ENCODE peak calls at places on chromosomes 3 and 15, in five cellular contexts. A is WERI-Rb-1, E is heart left ventricle, K is psoas muscle, L is pancreas. F is an unnamed sample.

GRCh38 chr3:101216710-101217457 is 103.5 kb downstream of the IMPG2 start:
- DNase-seq in L (no peak), A (no peak), E (peak; percentile 64), K (peak; percentile 78), F (no peak)

GRCh38 chr15:88256261-88257230 is at the start of gene NTRK3:
- DNase-seq in E (no peak), L (no peak), A (no peak), K (no peak), F (peak; percentile 71)

GRCh38 chr3:33007776-33008175 is 56.3 kb downstream of the CCR4 start:
- DNase-seq in A (no peak), E (no peak), L (no peak), K (no peak), F (no peak)

GRCh38 chr3:49839193-49839809 is 17.1 kb downstream of the TRAIP start:
- DNase-seq in K (peak; percentile 90), A (peak; percentile 71), E (peak; percentile 80), L (peak; percentile 75), F (peak; percentile 83)

GRCh38 chr3:16331319-16331883 is 66.4 kb downstream of the OXNAD1 start:
- DNase-seq in A (no peak), E (no peak), L (no peak), K (no peak), F (no peak)

GRCh38 chr3:21326704-21327103 is 424.3 kb downstream of the ZNF385D start:
- DNase-seq in K (no peak), L (no peak), A (no peak), E (no peak), F (no peak)

GRCh38 chr3:128378631-128379347 is 87.9 kb downstream of the DNAJB8 start:
- DNase-seq in A (no peak), L (peak; percentile 44), K (peak; percentile 86), E (peak; percentile 70), F (no peak)

GRCh38 chr3:63945558-63946096 is 33.4 kb upstream of the SCAANT1 start:
- DNase-seq in L (no peak), E (no peak), A (no peak), K (no peak), F (no peak)

GRCh38 chr3:45131201-45131600 is 15.0 kb downstream of the CDCP1 start:
- DNase-seq in A (no peak), E (no peak), K (no peak), L (no peak), F (no peak)

GRCh38 chr3:25604107-25604805 is 60.5 kb downstream of the TOP2B start:
- DNase-seq in K (no peak), A (no peak), E (no peak), L (no peak), F (no peak)

GRCh38 chr3:123595396-123595795 is 10.5 kb upstream of the HACD2 start:
- DNase-seq in L (no peak), A (no peak), E (no peak), K (no peak), F (no peak)

GRCh38 chr3:177499779-177500423 is 302.6 kb upstream of the TBL1XR1 start:
- DNase-seq in K (no peak), E (no peak), A (no peak), L (no peak), F (no peak)

GRCh38 chr15:48459571-48460461 is 128.6 kb downstream of the DUT start:
- DNase-seq in A (no peak), L (no peak), E (no peak), K (no peak), F (no peak)

GRCh38 chr3:127610105-127610504 is 11.9 kb downstream of the MCM2 start:
- DNase-seq in E (no peak), K (peak; percentile 4), A (no peak), L (no peak), F (no peak)

GRCh38 chr15:101264011-101264410 is 12.2 kb upstream of the CHSY1 start:
- DNase-seq in A (no peak), E (no peak), K (no peak), L (no peak), F (no peak)

GRCh38 chr3:171049831-171050444 is 23.4 kb upstream of the SLC2A2 start:
- DNase-seq in A (peak; percentile 70), L (peak; percentile 73), K (no peak), E (peak; percentile 40), F (peak; percentile 56)

GRCh38 chr15:66524801-66525200 is 19.7 kb downstream of the ZWILCH start:
- DNase-seq in E (no peak), A (no peak), L (no peak), K (no peak), F (no peak)

GRCh38 chr15:92332125-92332899 is 61.4 kb upstream of the ST8SIA2 start:
- DNase-seq in A (no peak), K (no peak), L (no peak), E (no peak), F (no peak)

GRCh38 chr3:100536093-100536492 is 43.7 kb downstream of the TMEM45A start:
- DNase-seq in L (no peak), E (no peak), K (no peak), A (no peak), F (no peak)

GRCh38 chr3:181541414-181541813 is 170.3 kb upstream of the SOX2 start:
- DNase-seq in L (no peak), A (no peak), E (no peak), K (no peak), F (no peak)

GRCh38 chr3:100068758-100069345 is 45.4 kb downstream of the FILIP1L start:
- DNase-seq in E (peak; percentile 81), K (peak; percentile 88), L (peak; percentile 72), A (peak; percentile 87), F (peak; percentile 85)

GRCh38 chr3:153173758-153174516 is 11.9 kb downstream of the RAP2B start:
- DNase-seq in K (no peak), L (no peak), E (no peak), A (peak; percentile 27), F (no peak)

GRCh38 chr15:101451192-101451799 is 38.2 kb downstream of the PCSK6 start:
- DNase-seq in K (peak; percentile 79), A (no peak), L (no peak), E (peak; percentile 80), F (peak; percentile 53)

GRCh38 chr3:141255137-141255536 is 23.5 kb downstream of the PXYLP1 start:
- DNase-seq in K (no peak), E (no peak), A (no peak), L (no peak), F (no peak)

GRCh38 chr3:141253811-141254210 is 22.2 kb downstream of the PXYLP1 start:
- DNase-seq in A (no peak), E (no peak), K (no peak), L (no peak), F (no peak)

GRCh38 chr3:141260131-141260927 is 28.7 kb downstream of the PXYLP1 start:
- DNase-seq in A (no peak), E (no peak), K (no peak), L (no peak), F (no peak)

GRCh38 chr3:141257971-141258370 is 26.3 kb downstream of the PXYLP1 start:
- DNase-seq in E (no peak), A (no peak), K (no peak), L (no peak), F (no peak)

DNA sequence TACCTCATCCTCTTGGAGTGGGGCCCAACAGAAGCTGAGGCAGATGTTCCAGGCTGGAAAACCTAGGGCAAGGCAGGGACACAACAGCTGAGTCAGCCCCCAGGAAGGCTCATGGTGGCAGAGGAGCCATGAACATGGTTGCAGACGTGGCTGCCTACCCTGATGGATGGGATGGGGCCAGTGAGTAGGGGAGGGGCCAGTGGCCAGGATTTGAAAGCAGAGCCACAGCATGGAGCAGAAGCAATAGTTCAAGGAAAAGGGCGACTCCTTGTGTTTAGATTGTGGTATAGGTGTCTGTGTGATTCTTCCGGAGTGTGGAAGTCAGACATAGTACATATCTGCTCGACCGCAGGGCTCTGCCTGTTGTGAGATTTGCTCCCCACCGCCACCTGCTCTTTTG is 24.2 kb downstream of the PXYLP1 start:
- DNase-seq in A (no peak), K (no peak), E (no peak), L (no peak), F (no peak)
- TF ChIP-seq CTCF in A (peak; percentile 50), K (peak; percentile 57), E (no peak), L (peak; percentile 36), F (peak; percentile 8)

DNA sequence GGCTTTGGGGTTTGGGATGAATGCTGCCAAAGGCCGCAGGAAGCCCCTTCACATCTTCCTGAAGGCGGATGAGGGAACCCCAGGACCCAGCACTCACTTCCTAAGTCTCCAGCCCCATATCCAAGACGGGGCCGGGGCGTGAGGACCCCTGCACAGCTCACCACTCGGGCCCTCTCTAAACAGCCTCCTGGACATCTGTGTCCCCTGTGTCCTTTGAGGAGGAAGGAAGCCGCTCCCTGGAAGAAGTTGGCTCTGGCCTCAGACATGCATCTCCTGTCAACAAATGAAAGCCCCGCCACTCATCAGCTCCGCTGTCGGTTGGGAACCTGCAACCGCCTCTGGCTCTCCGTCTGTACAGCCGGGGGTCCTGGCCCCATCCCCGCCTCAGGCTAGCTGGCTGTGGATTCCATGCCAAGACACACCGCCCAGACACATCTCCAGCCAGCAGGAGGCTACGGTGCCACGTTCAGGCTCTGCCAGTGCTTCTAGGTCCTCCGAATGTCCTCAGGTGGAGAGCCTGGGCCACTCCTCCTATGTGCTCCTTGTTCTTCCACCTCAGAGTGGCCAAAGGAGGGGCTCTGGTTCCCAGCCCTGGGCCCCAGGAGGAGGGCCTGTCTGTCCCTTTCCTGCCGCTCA is 140.0 kb upstream of the MEF2A start:
- DNase-seq in K (peak; percentile 58), A (peak; percentile 7), E (peak; percentile 63), L (no peak), F (peak; percentile 13)
- TF ChIP-seq CTCF in K (no peak), A (no peak), E (no peak), L (no peak), F (no peak)

GRCh38 chr3:119600732-119601131 is 3.0 kb downstream of the PLA1A start:
- DNase-seq in E (peak; percentile 53), A (peak; percentile 78), K (peak; percentile 59), L (no peak), F (peak; percentile 39)
- TF ChIP-seq CTCF in E (peak; percentile 39), A (peak; percentile 99), K (peak; percentile 31), L (no peak), F (no peak)

DNA sequence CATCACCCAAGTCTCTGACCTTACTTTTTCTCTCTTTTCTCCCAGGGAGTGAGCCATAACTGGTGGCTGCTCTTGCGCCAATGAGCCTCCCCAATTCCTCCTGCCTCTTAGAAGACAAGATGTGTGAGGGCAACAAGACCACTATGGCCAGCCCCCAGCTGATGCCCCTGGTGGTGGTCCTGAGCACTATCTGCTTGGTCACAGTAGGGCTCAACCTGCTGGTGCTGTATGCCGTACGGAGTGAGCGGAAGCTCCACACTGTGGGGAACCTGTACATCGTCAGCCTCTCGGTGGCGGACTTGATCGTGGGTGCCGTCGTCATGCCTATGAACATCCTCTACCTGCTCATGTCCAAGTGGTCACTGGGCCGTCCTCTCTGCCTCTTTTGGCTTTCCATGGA is 13.2 kb upstream of the ATG7 start:
- DNase-seq in A (no peak), E (no peak), L (peak; percentile 37), K (no peak), F (no peak)
- TF ChIP-seq CTCF in A (peak; percentile 21), E (no peak), L (no peak), K (no peak), F (no peak)

F was measured in glutamatergic neuron.